ENCODE peak calls at places on chromosomes 13 and 19, in ten cellular contexts. O is CD8-positive, alpha-beta T cell; C is cardiac fibroblast; X is epithelial cell of esophagus; D is OCI-LY7; P is astrocyte; B is thoracic aorta; Y is transverse colon; T is ascending aorta; R is endothelial cell of umbilical vein. N is an unnamed sample.

GRCh38 chr19:10006335-10006708 is 4.0 kb downstream of the COL5A3 start:
- DNase-seq in O (no peak), C (peak), X (no peak), D (no peak), P (peak), B (no peak), Y (peak), T (no peak), R (no peak), N (peak)

GRCh38 chr13:108269601-108270328 is at the start of gene TNFSF13B:
- DNase-seq in O (no peak), C (peak), X (peak), D (peak), P (no peak), B (no peak), Y (peak), T (no peak), R (peak), N (peak)

GRCh38 chr13:72437458-72437857 is 290.0 kb downstream of the MZT1 start:
- DNase-seq in O (no peak), C (no peak), X (peak), D (no peak), P (peak), B (no peak), Y (no peak), T (no peak), R (no peak), N (peak)

GRCh38 chr13:44848956-44849748 is 140.1 kb downstream of the NUFIP1 start:
- DNase-seq in O (no peak), C (no peak), X (no peak), D (no peak), P (peak), B (no peak), Y (no peak), T (no peak), R (no peak), N (peak)

GRCh38 chr19:11849264-11849615 is 714 bp downstream of the ZNF439 start:
- DNase-seq in O (no peak), C (peak), X (no peak), D (peak), P (peak), B (no peak), Y (no peak), T (no peak), R (no peak), N (peak)

GRCh38 chr19:45147835-45148676 is 12.7 kb downstream of the NKPD1 start:
- DNase-seq in O (no peak), C (no peak), X (no peak), D (no peak), P (no peak), B (no peak), Y (no peak), T (no peak), R (no peak), N (no peak)

GRCh38 chr13:51557875-51558604 is 26.2 kb upstream of the WDFY2 start:
- DNase-seq in O (no peak), C (peak), X (peak), D (no peak), P (peak), B (no peak), Y (no peak), T (no peak), R (no peak), N (peak)

GRCh38 chr19:6062274-6062673 is 48.0 kb downstream of the RFX2 start:
- DNase-seq in O (no peak), C (peak), X (no peak), D (no peak), P (peak), B (peak), Y (peak), T (peak), R (peak), N (no peak)

GRCh38 chr13:67281476-67281875 is 51.3 kb upstream of the PCDH9 start:
- DNase-seq in O (no peak), C (no peak), X (no peak), D (no peak), P (no peak), B (no peak), Y (no peak), T (no peak), R (no peak), N (no peak)

GRCh38 chr19:40685563-40685962 is 4.9 kb downstream of the NUMBL start:
- DNase-seq in O (no peak), C (no peak), X (peak), D (no peak), P (no peak), B (no peak), Y (no peak), T (no peak), R (no peak), N (no peak)

GRCh38 chr19:40685016-40685526 is 5.4 kb downstream of the NUMBL start:
- DNase-seq in O (no peak), C (no peak), X (no peak), D (no peak), P (no peak), B (no peak), Y (no peak), T (no peak), R (no peak), N (no peak)

GRCh38 chr19:40688294-40688693 is 2.2 kb downstream of the NUMBL start:
- DNase-seq in O (no peak), C (no peak), X (no peak), D (no peak), P (no peak), B (no peak), Y (no peak), T (no peak), R (no peak), N (no peak)

GRCh38 chr19:40687525-40688016 is 2.9 kb downstream of the NUMBL start:
- DNase-seq in O (no peak), C (peak), X (peak), D (no peak), P (peak), B (peak), Y (peak), T (peak), R (no peak), N (peak)

GRCh38 chr19:40686882-40687524 is 3.4 kb downstream of the NUMBL start:
- DNase-seq in O (no peak), C (no peak), X (no peak), D (no peak), P (no peak), B (no peak), Y (no peak), T (no peak), R (no peak), N (no peak)
- TF ChIP-seq CTCF in O (no peak), C (no peak), X (no peak), D (no peak), P (no peak), B (no peak), Y (no peak), T (no peak), R (no peak), N (no peak)

DNA sequence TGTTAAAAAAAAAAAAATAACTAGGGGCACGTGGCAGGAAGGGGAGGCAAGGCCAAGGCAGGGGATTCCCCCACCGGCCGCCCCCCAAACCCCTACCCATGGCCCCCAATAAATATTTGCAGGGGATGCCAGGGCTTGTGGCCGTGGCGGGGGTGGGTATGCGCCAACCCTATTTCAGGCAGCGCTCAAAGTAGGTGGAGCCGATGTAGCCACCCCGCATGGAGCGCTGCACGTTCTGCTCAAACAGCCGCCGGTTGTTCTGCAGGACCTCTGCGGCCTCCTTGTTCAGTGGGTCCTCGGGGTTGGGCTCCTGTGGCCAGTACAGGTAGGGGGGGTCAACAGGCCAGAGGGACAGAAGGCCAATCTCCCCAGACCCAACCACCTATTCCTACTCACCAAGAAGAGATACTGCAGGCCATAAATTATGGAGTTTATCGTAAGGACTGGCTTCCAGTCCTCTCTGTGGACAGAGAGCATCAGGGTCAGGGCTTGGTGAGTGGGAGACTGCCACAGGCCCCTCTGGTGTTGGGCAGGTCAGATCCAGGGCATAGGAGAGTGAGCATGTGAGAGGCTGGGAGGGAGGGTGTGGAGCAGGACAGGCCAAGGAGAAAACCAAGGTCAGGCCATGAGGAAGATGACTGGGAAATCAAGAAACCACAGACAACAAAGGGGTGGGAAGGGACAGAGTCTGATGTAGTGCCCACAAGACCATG is 1.2 kb upstream of the CHMP2A start:
- DNase-seq in O (no peak), C (no peak), X (no peak), D (no peak), P (no peak), B (no peak), Y (no peak), T (no peak), R (no peak), N (no peak)
- H3K4me3 ChIP-seq in O (no peak), C (peak), X (no peak), D (peak), P (no peak), B (no peak), Y (no peak), T (no peak), R (no peak), N (no peak)

GRCh38 chr13:43546260-43546659 is 240.5 kb downstream of the ENOX1 start:
- DNase-seq in O (no peak), C (peak), X (no peak), D (no peak), P (no peak), B (no peak), Y (no peak), T (no peak), R (peak), N (peak)

GRCh38 chr13:43543331-43543730 is 243.4 kb downstream of the ENOX1 start:
- DNase-seq in O (no peak), C (no peak), X (no peak), D (no peak), P (no peak), B (no peak), Y (no peak), T (no peak), R (no peak), N (peak)

GRCh38 chr13:43544011-43544410 is 242.8 kb downstream of the ENOX1 start:
- DNase-seq in O (no peak), C (peak), X (peak), D (no peak), P (peak), B (no peak), Y (no peak), T (no peak), R (no peak), N (peak)

GRCh38 chr13:43546821-43547220 is 240.0 kb downstream of the ENOX1 start:
- DNase-seq in O (no peak), C (no peak), X (no peak), D (no peak), P (no peak), B (no peak), Y (no peak), T (no peak), R (no peak), N (no peak)

GRCh38 chr13:43545317-43545874 is 241.4 kb downstream of the ENOX1 start:
- DNase-seq in O (no peak), C (peak), X (no peak), D (no peak), P (no peak), B (no peak), Y (no peak), T (no peak), R (peak), N (peak)
- TF ChIP-seq CTCF in O (no peak), C (no peak), X (no peak), D (no peak), P (no peak), B (no peak), Y (no peak), T (no peak), R (no peak), N (no peak)

GRCh38 chr19:58388175-58388526 is 1.1 kb downstream of the RPS5 start:
- DNase-seq in O (no peak), C (no peak), X (no peak), D (no peak), P (no peak), B (no peak), Y (no peak), T (no peak), R (no peak), N (no peak)
- H3K4me3 ChIP-seq in O (peak), C (peak), X (peak), D (peak), P (peak), B (peak), Y (peak), T (peak), R (peak), N (peak)

GRCh38 chr19:47848871-47849473 is 10.1 kb upstream of the TPRX2 start:
- DNase-seq in O (no peak), C (peak), X (no peak), D (no peak), P (no peak), B (no peak), Y (no peak), T (no peak), R (no peak), N (peak)
- TF ChIP-seq CTCF in O (peak), C (peak), X (peak), D (peak), P (peak), B (peak), Y (peak), T (peak), R (peak), N (peak)

GRCh38 chr19:12872941-12873890 is 8.0 kb downstream of the DNASE2 start:
- DNase-seq in O (peak), C (peak), X (peak), D (peak), P (no peak), B (no peak), Y (peak), T (no peak), R (peak), N (peak)
- H3K4me3 ChIP-seq in O (no peak), C (peak), X (peak), D (no peak), P (no peak), B (no peak), Y (peak), T (no peak), R (peak), N (peak)

GRCh38 chr19:4997297-4997696 is 28.4 kb downstream of the KDM4B start:
- DNase-seq in O (no peak), C (no peak), X (no peak), D (no peak), P (no peak), B (no peak), Y (no peak), T (no peak), R (no peak), N (no peak)
- TF ChIP-seq CTCF in O (no peak), C (no peak), X (no peak), D (no peak), P (no peak), B (no peak), Y (no peak), T (no peak), R (no peak), N (no peak)

DNA sequence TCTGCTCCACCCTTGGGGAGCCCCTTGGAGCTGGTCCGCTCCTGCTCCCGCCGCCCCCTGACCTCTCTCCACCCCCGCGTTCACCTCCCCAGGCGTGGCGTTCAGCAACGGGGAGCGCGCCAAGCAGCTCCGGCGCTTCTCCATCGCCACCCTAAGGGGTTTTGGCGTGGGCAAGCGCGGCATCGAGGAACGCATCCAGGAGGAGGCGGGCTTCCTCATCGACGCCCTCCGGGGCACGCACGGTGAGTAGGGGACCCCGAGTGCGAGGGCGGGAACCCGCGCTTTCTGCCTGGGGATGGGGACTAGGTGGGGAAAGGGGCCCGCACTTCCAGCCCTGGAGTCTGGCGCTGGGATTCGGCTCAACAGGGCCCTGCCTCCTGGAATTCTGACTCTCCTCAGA is 1.7 kb downstream of the CYP2A13 start:
- DNase-seq in O (no peak), C (no peak), X (no peak), D (no peak), P (no peak), B (no peak), Y (no peak), T (no peak), R (no peak), N (no peak)
- H3K4me3 ChIP-seq in O (no peak), C (no peak), X (no peak), D (no peak), P (no peak), B (no peak), Y (no peak), T (no peak), R (no peak), N (no peak)

DNA sequence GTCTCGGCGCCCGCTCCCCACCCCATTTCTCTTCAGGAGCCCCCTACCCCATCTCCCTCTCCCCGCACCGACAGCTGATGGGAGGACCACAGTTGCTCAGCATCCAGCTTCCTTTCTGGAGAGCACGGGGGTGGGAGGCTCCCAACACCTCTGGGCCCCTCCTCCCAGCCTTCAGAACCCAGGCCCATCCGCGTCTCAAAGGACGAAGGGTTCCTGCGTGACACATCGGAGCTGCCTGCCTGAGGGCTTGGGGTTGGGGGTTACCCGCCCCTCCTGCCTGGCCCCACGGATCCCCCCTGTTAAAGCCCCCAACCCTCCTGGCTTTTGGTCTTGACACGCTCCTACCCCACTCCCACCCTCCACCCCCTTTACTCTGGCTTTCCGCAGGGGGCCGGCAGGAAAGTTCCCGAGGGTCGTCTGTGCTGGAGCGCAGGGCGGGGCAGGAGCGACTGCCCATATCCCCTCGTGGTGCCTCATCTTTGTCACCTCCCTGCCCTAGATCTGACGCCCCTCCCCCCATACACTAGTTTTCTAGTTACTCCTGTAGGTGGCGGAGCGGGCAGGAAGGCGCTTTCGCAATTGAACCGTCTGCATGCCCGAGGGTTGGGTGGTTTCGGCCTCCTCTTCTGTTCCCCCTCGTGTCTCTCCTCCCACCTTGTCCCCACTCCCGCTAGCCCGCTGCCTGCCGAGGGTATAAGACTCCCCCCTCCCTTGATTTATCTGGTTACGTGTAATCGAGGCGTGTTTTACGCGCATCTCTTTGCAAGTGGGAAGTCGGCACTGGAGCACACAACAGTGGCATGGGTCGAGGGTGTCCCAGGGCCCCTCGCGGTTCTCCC is 922 bp downstream of the TRAPPC5 start:
- DNase-seq in O (peak), C (peak), X (peak), D (peak), P (peak), B (peak), Y (peak), T (peak), R (peak), N (peak)
- TF ChIP-seq CTCF in O (peak), C (peak), X (peak), D (peak), P (no peak), B (peak), Y (peak), T (peak), R (peak), N (peak)

GRCh38 chr19:41222240-41222639 is 3.2 kb downstream of the AXL start:
- DNase-seq in O (no peak), C (no peak), X (no peak), D (no peak), P (no peak), B (no peak), Y (no peak), T (no peak), R (no peak), N (no peak)
- H3K4me3 ChIP-seq in O (no peak), C (no peak), X (no peak), D (no peak), P (peak), B (no peak), Y (no peak), T (no peak), R (no peak), N (no peak)